ENCODE peak calls at places on chromosomes 12 and 14, in nine cellular contexts. D, H, O, A, W, C, N, E and F are unnamed samples.

GRCh38 chr12:11202811-11203210 is 16.1 kb upstream of the TAS2R42 start:
- DNase-seq in D (no peak), H (no peak), O (no peak), A (no peak), W (no peak), C (no peak), N (no peak), E (no peak), F (no peak)

GRCh38 chr12:57173089-57173488 is 25.7 kb upstream of the LRP1-AS start:
- DNase-seq in D (peak; percentile 53), H (no peak), O (peak; percentile 89), A (peak; percentile 47), W (peak; percentile 23), C (no peak), N (peak; percentile 22), E (no peak), F (peak; percentile 65)

GRCh38 chr12:52611080-52611468 is 7.3 kb downstream of the KRT73 start:
- DNase-seq in D (no peak), H (no peak), O (peak; percentile 32), A (no peak), W (no peak), C (no peak), N (no peak), E (no peak), F (no peak)

GRCh38 chr12:34398706-34399630 is 376.7 kb downstream of the ALG10 start:
- DNase-seq in D (peak; percentile 3), H (peak; percentile 1), O (peak; percentile 22), A (no peak), W (no peak), C (no peak), N (peak; percentile 12), E (no peak), F (peak; percentile 1)

GRCh38 chr12:78931466-78931990 is 67.0 kb downstream of the SYT1 start:
- DNase-seq in D (no peak), H (no peak), O (no peak), A (no peak), W (no peak), C (no peak), N (no peak), E (no peak), F (no peak)

GRCh38 chr12:108054496-108054895 is 74.6 kb upstream of the WSCD2 start:
- DNase-seq in D (no peak), H (no peak), O (no peak), A (no peak), W (no peak), C (no peak), N (no peak), E (no peak), F (no peak)

GRCh38 chr12:93892431-93893210 is 215.4 kb downstream of the CRADD start:
- DNase-seq in D (peak; percentile 29), H (no peak), O (no peak), A (no peak), W (peak; percentile 17), C (no peak), N (no peak), E (no peak), F (no peak)

GRCh38 chr12:97948591-97948990 is 486.0 kb downstream of the RMST start:
- DNase-seq in D (no peak), H (no peak), O (no peak), A (no peak), W (no peak), C (no peak), N (no peak), E (no peak), F (no peak)

GRCh38 chr14:21191261-21191808 is 35.5 kb upstream of the OR5AU1 start:
- DNase-seq in D (no peak), H (no peak), O (peak; percentile 52), A (no peak), W (no peak), C (no peak), N (no peak), E (no peak), F (no peak)

GRCh38 chr12:86331457-86331856 is 75.3 kb upstream of the MGAT4C start:
- DNase-seq in D (no peak), H (no peak), O (peak; percentile 54), A (no peak), W (no peak), C (no peak), N (no peak), E (no peak), F (no peak)

GRCh38 chr12:57491393-57492280 is 3.8 kb downstream of the MARS1 start:
- DNase-seq in D (no peak), H (no peak), O (no peak), A (peak; percentile 56), W (no peak), C (no peak), N (no peak), E (no peak), F (no peak)

GRCh38 chr14:52391866-52392600 is 77.9 kb downstream of the PTGER2 start:
- DNase-seq in D (no peak), H (no peak), O (no peak), A (no peak), W (no peak), C (peak; percentile 88), N (no peak), E (peak; percentile 83), F (no peak)

GRCh38 chr14:50109342-50109741 is 7.0 kb downstream of the VCPKMT start:
- DNase-seq in D (peak; percentile 27), H (no peak), O (no peak), A (peak; percentile 53), W (peak; percentile 11), C (no peak), N (no peak), E (peak; percentile 22), F (peak; percentile 15)

GRCh38 chr14:51574009-51574408 is 77.7 kb upstream of the FRMD6 start:
- DNase-seq in D (no peak), H (no peak), O (no peak), A (no peak), W (no peak), C (no peak), N (no peak), E (no peak), F (no peak)

GRCh38 chr12:128694445-128694844 is 129.3 kb downstream of the SLC15A4 start:
- DNase-seq in D (no peak), H (no peak), O (peak; percentile 57), A (no peak), W (no peak), C (no peak), N (no peak), E (no peak), F (no peak)

GRCh38 chr12:63302269-63302940 is 151.4 kb upstream of the AVPR1A start:
- DNase-seq in D (no peak), H (no peak), O (peak; percentile 63), A (no peak), W (no peak), C (no peak), N (no peak), E (no peak), F (no peak)

GRCh38 chr14:51028851-51029754 is 65.8 kb downstream of the TRIM9 start:
- DNase-seq in D (no peak), H (no peak), O (no peak), A (no peak), W (no peak), C (no peak), N (no peak), E (no peak), F (no peak)

DNA sequence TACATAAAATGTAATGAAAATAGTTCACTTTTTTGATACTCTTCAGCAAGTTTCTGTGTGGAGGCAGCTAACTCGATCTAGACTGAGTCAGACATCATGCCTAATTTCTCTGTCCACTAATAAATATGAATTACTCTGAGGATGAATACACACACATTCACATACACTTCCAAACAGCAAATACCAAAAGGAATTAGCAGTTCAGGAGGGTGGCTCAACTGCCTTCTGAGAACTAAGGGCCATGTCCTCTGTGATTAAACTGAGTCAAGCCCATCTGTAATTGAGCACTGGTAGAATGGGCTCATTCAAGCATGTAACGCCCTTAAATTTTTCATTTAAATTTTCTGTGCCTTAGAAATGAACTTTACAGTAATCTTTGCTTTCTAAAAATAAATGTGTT is 242.5 kb downstream of the AKAP6 start:
- DNase-seq in D (no peak), H (no peak), O (no peak), A (no peak), W (no peak), C (no peak), N (no peak), E (no peak), F (no peak)
- TF ChIP-seq CTCF in D (no peak), H (no peak), O (no peak), A (no peak), W (no peak), C (no peak), N (no peak), E (no peak), F (no peak)

DNA sequence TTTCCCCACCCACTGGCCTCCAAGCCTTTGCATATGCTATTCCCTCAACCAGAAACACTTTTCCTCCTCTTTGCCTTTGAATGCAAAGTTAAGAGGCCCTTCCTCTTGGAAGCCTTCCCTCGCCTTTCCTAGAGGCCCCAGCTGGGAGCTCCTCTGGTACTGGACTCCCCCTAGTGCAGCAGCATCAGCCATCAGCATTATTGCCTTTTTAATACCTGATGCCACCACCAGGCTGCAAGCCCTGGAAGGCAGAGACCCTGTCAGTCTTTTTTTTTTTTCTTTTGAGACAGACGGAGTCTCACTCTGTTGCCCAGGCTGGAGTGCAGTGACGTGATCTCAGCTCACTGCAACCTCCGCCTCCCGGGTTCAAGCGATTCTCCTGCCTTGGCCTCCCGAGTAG is 19.1 kb upstream of the PLA2G1B start:
- DNase-seq in D (no peak), H (no peak), O (peak; percentile 71), A (peak; percentile 39), W (no peak), C (no peak), N (no peak), E (no peak), F (no peak)
- TF ChIP-seq CTCF in D (peak; percentile 59), H (no peak), O (peak; percentile 65), A (no peak), W (no peak), C (no peak), N (no peak), E (no peak), F (peak; percentile 60)

DNA sequence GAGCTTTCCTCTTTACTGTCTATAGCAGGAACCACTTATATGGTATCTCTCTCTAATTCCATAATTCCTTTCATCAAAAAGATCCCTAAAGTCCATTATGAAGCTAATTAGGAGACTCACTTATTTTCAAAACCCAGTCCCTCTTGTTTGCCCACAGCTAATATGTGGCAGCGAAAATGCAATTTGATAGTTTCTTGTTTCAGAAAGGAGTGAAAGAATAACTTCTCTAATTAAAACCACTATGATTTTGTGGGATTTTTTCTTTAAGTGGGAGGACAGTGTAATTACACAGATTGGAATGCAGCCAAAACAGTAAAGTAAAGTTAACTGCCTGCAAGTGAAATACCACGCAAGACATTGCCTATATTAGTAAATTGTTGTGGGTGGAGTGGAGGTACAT is 50.0 kb downstream of the PTPRO start:
- DNase-seq in D (no peak), H (no peak), O (no peak), A (no peak), W (no peak), C (no peak), N (no peak), E (no peak), F (no peak)
- TF ChIP-seq CTCF in D (no peak), H (no peak), O (no peak), A (no peak), W (no peak), C (no peak), N (no peak), E (no peak), F (no peak)

DNA sequence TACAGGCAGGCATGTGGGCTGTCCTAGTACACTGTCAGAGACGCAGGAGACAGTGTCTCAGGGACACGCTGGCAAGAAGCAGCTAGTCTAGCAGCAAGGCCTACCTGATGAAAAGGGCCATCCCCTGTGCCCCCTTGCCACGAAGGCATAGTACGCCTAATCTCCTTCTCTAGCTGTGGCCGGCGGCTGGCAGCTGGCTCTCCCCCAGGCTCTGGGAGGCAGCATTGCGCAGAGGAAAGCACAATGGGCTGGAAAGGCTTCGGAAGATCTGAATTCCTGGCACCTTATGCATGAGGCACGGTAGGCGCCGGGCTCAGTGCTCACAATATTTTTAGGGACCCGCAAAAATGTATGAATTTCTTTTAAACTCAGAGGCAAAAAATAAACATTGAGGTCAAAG is 16.0 kb upstream of the PLEKHH1 start:
- DNase-seq in D (peak; percentile 49), H (peak; percentile 21), O (peak; percentile 80), A (no peak), W (peak; percentile 34), C (no peak), N (no peak), E (peak; percentile 30), F (peak; percentile 26)
- TF ChIP-seq CTCF in D (no peak), H (no peak), O (peak; percentile 49), A (no peak), W (peak; percentile 15), C (peak; percentile 31), N (no peak), E (peak; percentile 19), F (no peak)